ENCODE peak calls at places on chromosomes 4 and X, in five cellular contexts. V, M, L, W and G are unnamed samples.
A peak's percentile ranks its signal among the peaks of the same experiment; 100 is the strongest.

GRCh38 chrX:130563476-130563875 is 161.7 kb downstream of the RBMX2 start:
- DNase-seq in L (no peak), W (no peak), V (no peak), M (no peak), G (no peak)

GRCh38 chr4:127622923-127623754 is 9.6 kb upstream of the INTU start:
- DNase-seq in M (peak; percentile 6), W (no peak), L (peak; percentile 31), V (no peak), G (peak; percentile 59)

GRCh38 chr4:18442957-18443356 is 421.4 kb upstream of the LCORL start:
- DNase-seq in M (no peak), L (no peak), V (no peak), W (no peak), G (no peak)

GRCh38 chr4:82718067-82718935 is 80.3 kb downstream of the SCD5 start:
- DNase-seq in M (peak; percentile 60), V (no peak), L (peak; percentile 54), W (no peak), G (no peak)

GRCh38 chr4:74394476-74395136 is 29.7 kb downstream of the EREG start:
- DNase-seq in W (no peak), V (no peak), M (no peak), L (peak; percentile 82), G (peak; percentile 82)

GRCh38 chr4:139419388-139419914 is 34.5 kb upstream of the RAB33B start:
- DNase-seq in M (peak; percentile 89), W (no peak), L (peak; percentile 92), V (no peak), G (peak; percentile 80)

GRCh38 chr4:135804785-135805184 is 1603.2 kb upstream of the PABPC4L start:
- DNase-seq in W (no peak), V (no peak), M (no peak), L (no peak), G (no peak)

GRCh38 chr4:183858011-183858615 is 47.0 kb upstream of the STOX2 start:
- DNase-seq in L (no peak), W (no peak), M (no peak), V (no peak), G (no peak)

GRCh38 chr4:60241886-60242285 is 958.2 kb upstream of the ADGRL3 start:
- DNase-seq in V (no peak), M (no peak), W (no peak), L (no peak), G (no peak)

GRCh38 chr4:107719211-107719926 is 665 bp downstream of the PAPSS1 start:
- DNase-seq in L (peak; percentile 47), M (peak; percentile 26), W (no peak), V (no peak), G (peak; percentile 47)